ENCODE peak calls at places on chromosomes 7 and 10, in seven cellular contexts. One of them, this sample, is unnamed.

GRCh38 chr7:29920491-29920890 is 69.1 kb downstream of the SCRN1 start:
- DNase-seq in pulmonary artery endothelial cell: no peak
- DNase-seq in stromal cell of bone marrow: no peak
- DNase-seq in endothelial cell: no peak
- DNase-seq in kidney tubule cell: peak; percentile 92
- DNase-seq in memory B cell: no peak
- DNase-seq in kidney epithelial cell: peak; percentile 1
- DNase-seq in this sample: no peak

GRCh38 chr7:2876031-2876862 is 32.1 kb upstream of the GNA12 start:
- DNase-seq in pulmonary artery endothelial cell: no peak
- DNase-seq in stromal cell of bone marrow: peak; percentile 66
- DNase-seq in endothelial cell: no peak
- DNase-seq in kidney tubule cell: peak; percentile 93
- DNase-seq in memory B cell: no peak
- DNase-seq in kidney epithelial cell: peak; percentile 91
- DNase-seq in this sample: no peak

GRCh38 chr10:71255817-71256660 is 43.7 kb downstream of the UNC5B start:
- DNase-seq in pulmonary artery endothelial cell: peak; percentile 72
- DNase-seq in stromal cell of bone marrow: peak; percentile 86
- DNase-seq in endothelial cell: no peak
- DNase-seq in kidney tubule cell: peak; percentile 36
- DNase-seq in memory B cell: no peak
- DNase-seq in kidney epithelial cell: no peak
- DNase-seq in this sample: peak; percentile 82

GRCh38 chr7:7051221-7051877 is 131.0 kb upstream of the C1GALT1 start:
- DNase-seq in pulmonary artery endothelial cell: no peak
- DNase-seq in stromal cell of bone marrow: no peak
- DNase-seq in endothelial cell: no peak
- DNase-seq in kidney tubule cell: peak; percentile 23
- DNase-seq in memory B cell: no peak
- DNase-seq in kidney epithelial cell: no peak
- DNase-seq in this sample: no peak

GRCh38 chr10:113273151-113273876 is 279.5 kb upstream of the HABP2 start:
- DNase-seq in pulmonary artery endothelial cell: no peak
- DNase-seq in stromal cell of bone marrow: no peak
- DNase-seq in endothelial cell: peak; percentile 26
- DNase-seq in kidney tubule cell: peak; percentile 59
- DNase-seq in memory B cell: no peak
- DNase-seq in kidney epithelial cell: no peak
- DNase-seq in this sample: no peak

GRCh38 chr7:90412458-90413184 is 9.4 kb downstream of the CLDN12 start:
- DNase-seq in pulmonary artery endothelial cell: no peak
- DNase-seq in stromal cell of bone marrow: no peak
- DNase-seq in endothelial cell: peak; percentile 22
- DNase-seq in kidney tubule cell: peak; percentile 56
- DNase-seq in memory B cell: no peak
- DNase-seq in kidney epithelial cell: no peak
- DNase-seq in this sample: no peak

GRCh38 chr10:84537447-84537931 is 209.1 kb downstream of the CCSER2 start:
- DNase-seq in pulmonary artery endothelial cell: no peak
- DNase-seq in stromal cell of bone marrow: peak; percentile 42
- DNase-seq in endothelial cell: peak; percentile 47
- DNase-seq in kidney tubule cell: peak; percentile 72
- DNase-seq in memory B cell: peak; percentile 48
- DNase-seq in kidney epithelial cell: no peak
- DNase-seq in this sample: peak; percentile 49

GRCh38 chr7:32062150-32062549 is 8.1 kb downstream of the PDE1C start:
- DNase-seq in pulmonary artery endothelial cell: no peak
- DNase-seq in stromal cell of bone marrow: no peak
- DNase-seq in endothelial cell: peak; percentile 83
- DNase-seq in kidney tubule cell: peak; percentile 46
- DNase-seq in memory B cell: no peak
- DNase-seq in kidney epithelial cell: no peak
- DNase-seq in this sample: no peak

GRCh38 chr10:110258542-110258941 is 46.2 kb downstream of the SMNDC1 start:
- DNase-seq in pulmonary artery endothelial cell: no peak
- DNase-seq in stromal cell of bone marrow: no peak
- DNase-seq in endothelial cell: no peak
- DNase-seq in kidney tubule cell: no peak
- DNase-seq in memory B cell: no peak
- DNase-seq in kidney epithelial cell: no peak
- DNase-seq in this sample: no peak

GRCh38 chr10:101270763-101271162 is 41.5 kb upstream of the LBX1 start:
- DNase-seq in pulmonary artery endothelial cell: no peak
- DNase-seq in stromal cell of bone marrow: no peak
- DNase-seq in endothelial cell: no peak
- DNase-seq in kidney tubule cell: no peak
- DNase-seq in memory B cell: no peak
- DNase-seq in kidney epithelial cell: no peak
- DNase-seq in this sample: no peak

GRCh38 chr7:158704524-158705233 is at the start of gene NCAPG2:
- DNase-seq in pulmonary artery endothelial cell: peak; percentile 94
- DNase-seq in stromal cell of bone marrow: peak; percentile 97
- DNase-seq in endothelial cell: peak; percentile 98
- DNase-seq in kidney tubule cell: peak; percentile 99
- DNase-seq in memory B cell: peak; percentile 95
- DNase-seq in kidney epithelial cell: peak; percentile 93
- DNase-seq in this sample: peak; percentile 97

GRCh38 chr7:11911900-11912299 is 79.9 kb upstream of the THSD7A start:
- DNase-seq in pulmonary artery endothelial cell: no peak
- DNase-seq in stromal cell of bone marrow: no peak
- DNase-seq in endothelial cell: peak; percentile 8
- DNase-seq in kidney tubule cell: no peak
- DNase-seq in memory B cell: no peak
- DNase-seq in kidney epithelial cell: no peak
- DNase-seq in this sample: no peak

GRCh38 chr7:106566174-106566573 is 94.8 kb downstream of the CCDC71L start:
- DNase-seq in pulmonary artery endothelial cell: no peak
- DNase-seq in stromal cell of bone marrow: no peak
- DNase-seq in endothelial cell: no peak
- DNase-seq in kidney tubule cell: no peak
- DNase-seq in memory B cell: no peak
- DNase-seq in kidney epithelial cell: no peak
- DNase-seq in this sample: no peak